ENCODE peak calls at places on chromosomes 7 and 10, in four cellular contexts. S is endothelial cell of umbilical vein, Y is GM12878, T is K562. A is an unnamed sample.

GRCh38 chr10:73899401-73899780 is 11.5 kb upstream of the PLAU start:
- DNase-seq in S (peak), Y (no peak), T (no peak), A (peak)

GRCh38 chr7:36286688-36287087 is 103.0 kb upstream of the ANLN start:
- DNase-seq in S (no peak), Y (no peak), T (no peak), A (no peak)

GRCh38 chr10:15868006-15868405 is 7.7 kb upstream of the MINDY3 start:
- DNase-seq in S (no peak), Y (no peak), T (no peak), A (no peak)

GRCh38 chr7:47944536-47945260 is 3.6 kb downstream of the PKD1L1 start:
- DNase-seq in S (no peak), Y (no peak), T (no peak), A (no peak)

GRCh38 chr10:35600193-35600592 is 4.9 kb upstream of the GJD4 start:
- DNase-seq in S (no peak), Y (no peak), T (no peak), A (no peak)

GRCh38 chr10:51124852-51125251 is 50.6 kb downstream of the PRKG1 start:
- DNase-seq in S (no peak), Y (no peak), T (peak), A (no peak)

GRCh38 chr10:108582387-108582786 is 1340.9 kb downstream of the XPNPEP1 start:
- DNase-seq in S (no peak), Y (no peak), T (no peak), A (no peak)

GRCh38 chr7:90516257-90516656 is 46.8 kb downstream of the PTTG1IP2 start:
- DNase-seq in S (no peak), Y (no peak), T (no peak), A (no peak)

GRCh38 chr7:117872565-117873055 is 631 bp downstream of the CTTNBP2 start:
- DNase-seq in S (peak), Y (no peak), T (no peak), A (no peak)

GRCh38 chr10:72250666-72251065 is 23.1 kb upstream of the DDIT4 start:
- DNase-seq in S (peak), Y (no peak), T (peak), A (peak)

GRCh38 chr10:82319558-82319957 is 444.6 kb downstream of the NRG3 start:
- DNase-seq in S (no peak), Y (no peak), T (no peak), A (no peak)

GRCh38 chr10:59894114-59894513 is 12.2 kb downstream of the CCDC6 start:
- DNase-seq in S (no peak), Y (no peak), T (no peak), A (peak)

GRCh38 chr7:128221929-128222403 is 19.1 kb upstream of the LEP start:
- DNase-seq in S (no peak), Y (no peak), T (peak), A (peak)

GRCh38 chr7:158161194-158161593 is 426.4 kb downstream of the PTPRN2 start:
- DNase-seq in S (no peak), Y (no peak), T (no peak), A (no peak)

GRCh38 chr10:99540673-99541531 is 8.2 kb downstream of the NKX2-3 start:
- DNase-seq in S (no peak), Y (no peak), T (no peak), A (no peak)

GRCh38 chr7:93211228-93211818 is 14.9 kb downstream of the HEPACAM2 start:
- DNase-seq in S (no peak), Y (no peak), T (no peak), A (no peak)

GRCh38 chr10:132452651-132453469 is 55.9 kb downstream of the PWWP2B start:
- DNase-seq in S (peak), Y (no peak), T (peak), A (peak)

GRCh38 chr10:30233186-30233958 is 115.7 kb downstream of the MTPAP start:
- DNase-seq in S (no peak), Y (no peak), T (no peak), A (peak)

GRCh38 chr10:73780966-73781365 is 882 bp upstream of the CHCHD1 start:
- DNase-seq in S (no peak), Y (no peak), T (peak), A (peak)

GRCh38 chr7:156998988-156999610 is 11.4 kb downstream of the MNX1 start:
- DNase-seq in S (no peak), Y (no peak), T (peak), A (no peak)
- TF ChIP-seq POLR2A in S (no peak), Y (no peak), T (no peak), A (no peak)

GRCh38 chr7:10972174-10972573 is 1.5 kb upstream of the PHF14 start:
- DNase-seq in S (no peak), Y (no peak), T (no peak), A (no peak)
- TF ChIP-seq FOS in S (no peak), Y (no peak), T (no peak), A (no peak)

GRCh38 chr7:44320794-44321371 is 4.5 kb downstream of the CAMK2B start:
- DNase-seq in S (no peak), Y (no peak), T (no peak), A (no peak)
- TF ChIP-seq POLR2A in S (no peak), Y (no peak), T (no peak), A (no peak)

GRCh38 chr10:88038268-88038667 is 174.8 kb downstream of the PTEN start:
- DNase-seq in S (no peak), Y (no peak), T (no peak), A (peak)
- TF ChIP-seq FOS in S (no peak), Y (no peak), T (no peak), A (no peak)

GRCh38 chr10:102644646-102645387 is 538 bp downstream of the TRIM8 start:
- DNase-seq in S (peak), Y (no peak), T (peak), A (peak)

GRCh38 chr10:102641880-102642552 is 2.3 kb upstream of the TRIM8 start:
- DNase-seq in S (peak), Y (peak), T (peak), A (peak)

GRCh38 chr10:102642553-102643345 is 1.5 kb upstream of the TRIM8 start:
- DNase-seq in S (peak), Y (no peak), T (peak), A (peak)

GRCh38 chr10:102644066-102644645 is at the start of gene TRIM8:
- DNase-seq in S (peak), Y (no peak), T (peak), A (no peak)

GRCh38 chr10:102643346-102644065 is 773 bp upstream of the TRIM8 start:
- DNase-seq in S (peak), Y (no peak), T (peak), A (peak)
- TF ChIP-seq POLR2A in S (peak), Y (peak), T (no peak), A (peak)

GRCh38 chr10:128463991-128464755 is 337.9 kb upstream of the MKI67 start:
- DNase-seq in S (peak), Y (peak), T (peak), A (peak)
- TF ChIP-seq FOS in S (no peak), Y (no peak), T (no peak), A (no peak)

GRCh38 chr7:139360210-139360947 is 685 bp downstream of the LUC7L2 start:
- DNase-seq in S (peak), Y (peak), T (peak), A (peak)
- TF ChIP-seq POLR2A in S (peak), Y (peak), T (no peak), A (no peak)

DNA sequence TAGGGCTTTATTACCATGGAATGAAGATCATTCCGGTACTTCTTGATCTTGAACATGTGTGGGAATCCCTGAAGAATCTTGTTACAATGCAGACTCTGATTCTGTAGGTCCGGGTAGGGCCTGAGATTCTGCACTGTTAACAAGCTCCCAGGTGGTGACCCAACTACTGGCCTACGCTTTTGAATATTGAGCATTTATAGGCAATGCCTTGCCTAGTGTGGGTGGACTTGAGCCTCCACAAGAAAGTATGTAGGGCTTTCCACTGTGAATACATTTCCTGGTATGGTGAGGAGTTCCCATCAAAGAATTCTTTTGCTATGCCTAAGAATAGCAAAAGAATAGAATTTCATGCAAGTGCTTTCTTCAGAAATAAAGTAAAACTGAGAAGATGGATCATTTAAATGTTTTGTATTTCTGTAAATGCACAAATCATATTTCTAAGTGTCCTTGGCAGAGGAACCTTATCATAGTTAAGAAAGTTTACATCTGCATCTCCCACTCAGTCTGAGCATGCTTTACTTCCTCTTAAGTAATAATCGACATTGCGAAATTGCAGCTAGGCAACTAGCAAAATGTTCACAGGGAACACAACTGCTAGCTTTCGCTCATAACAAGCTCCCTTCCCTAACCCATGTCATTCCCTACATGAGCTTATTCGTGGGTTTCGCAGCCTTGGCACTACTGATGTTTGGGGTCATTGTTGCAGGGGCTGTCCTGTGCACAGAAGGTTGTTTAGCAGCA is 71.4 kb downstream of the AHR start:
- DNase-seq in S (no peak), Y (no peak), T (peak), A (peak)
- TF ChIP-seq FOS in S (no peak), Y (no peak), T (no peak), A (peak)

GRCh38 chr7:105013818-105014724 is at the start of gene KMT2E:
- DNase-seq in S (peak), Y (peak), T (peak), A (peak)
- TF ChIP-seq POLR2A in S (peak), Y (peak), T (no peak), A (no peak)